ENCODE peak calls at places on chromosomes 1 and 21, in four cellular contexts. K is K562, X is GM12878, C is HL-60. F is an unnamed sample.

GRCh38 chr21:45308211-45309068 is 20.7 kb upstream of the POFUT2 start:
- DNase-seq in K (no peak), X (no peak), C (no peak), F (no peak)

GRCh38 chr1:92728687-92729086 is 56.2 kb downstream of the EVI5 start:
- DNase-seq in K (no peak), X (no peak), C (peak; percentile 83), F (no peak)

GRCh38 chr1:1157914-1158710 is 15.6 kb upstream of the TTLL10 start:
- DNase-seq in K (peak; percentile 84), X (no peak), C (peak; percentile 50), F (peak; percentile 91)

GRCh38 chr1:203410117-203410900 is 59.4 kb upstream of the FMOD start:
- DNase-seq in K (no peak), X (no peak), C (no peak), F (no peak)

GRCh38 chr1:180953291-180953747 is 40.6 kb downstream of the KIAA1614 start:
- DNase-seq in K (no peak), X (no peak), C (no peak), F (no peak)

GRCh38 chr21:16322423-16322822 is 592.6 kb downstream of the USP25 start:
- DNase-seq in K (no peak), X (no peak), C (no peak), F (no peak)

GRCh38 chr1:167428418-167428817 is 89.9 kb downstream of the CD247 start:
- DNase-seq in K (no peak), X (no peak), C (no peak), F (no peak)

GRCh38 chr1:113042336-113043143 is 30.5 kb upstream of the LRIG2 start:
- DNase-seq in K (peak; percentile 85), X (no peak), C (peak; percentile 12), F (peak; percentile 39)

GRCh38 chr1:151944859-151945575 is 35.7 kb upstream of the THEM4 start:
- DNase-seq in K (no peak), X (no peak), C (no peak), F (no peak)

GRCh38 chr1:99122039-99122438 is 117.4 kb upstream of the PLPPR5 start:
- DNase-seq in K (no peak), X (no peak), C (no peak), F (no peak)

GRCh38 chr1:111251570-111251969 is 24.1 kb downstream of the CHI3L2 start:
- DNase-seq in K (no peak), X (no peak), C (no peak), F (no peak)

GRCh38 chr21:17753736-17754135 is 65.4 kb downstream of the C21orf91 start:
- DNase-seq in K (no peak), X (no peak), C (no peak), F (no peak)

GRCh38 chr1:32242341-32242851 is 4.6 kb upstream of the FAM167B start:
- DNase-seq in K (peak; percentile 13), X (no peak), C (no peak), F (no peak)

GRCh38 chr1:165632152-165632469 is 1.1 kb downstream of the MGST3 start:
- DNase-seq in K (no peak), X (no peak), C (no peak), F (no peak)

GRCh38 chr1:116389013-116389412 is 16.0 kb downstream of the ATP1A1 start:
- DNase-seq in K (no peak), X (no peak), C (no peak), F (no peak)

GRCh38 chr1:53781654-53782053 is 42.7 kb upstream of the GLIS1 start:
- DNase-seq in K (no peak), X (no peak), C (no peak), F (no peak)

GRCh38 chr1:7595338-7595737 is 175.8 kb upstream of the VAMP3 start:
- DNase-seq in K (no peak), X (no peak), C (no peak), F (no peak)

GRCh38 chr21:43854773-43855633 is 10.0 kb upstream of the AGPAT3 start:
- DNase-seq in K (peak; percentile 88), X (peak; percentile 67), C (peak; percentile 83), F (peak; percentile 67)
- TF ChIP-seq SPI1 in K (no peak), X (peak; percentile 80), C (no peak), F (peak; percentile 84)

DNA sequence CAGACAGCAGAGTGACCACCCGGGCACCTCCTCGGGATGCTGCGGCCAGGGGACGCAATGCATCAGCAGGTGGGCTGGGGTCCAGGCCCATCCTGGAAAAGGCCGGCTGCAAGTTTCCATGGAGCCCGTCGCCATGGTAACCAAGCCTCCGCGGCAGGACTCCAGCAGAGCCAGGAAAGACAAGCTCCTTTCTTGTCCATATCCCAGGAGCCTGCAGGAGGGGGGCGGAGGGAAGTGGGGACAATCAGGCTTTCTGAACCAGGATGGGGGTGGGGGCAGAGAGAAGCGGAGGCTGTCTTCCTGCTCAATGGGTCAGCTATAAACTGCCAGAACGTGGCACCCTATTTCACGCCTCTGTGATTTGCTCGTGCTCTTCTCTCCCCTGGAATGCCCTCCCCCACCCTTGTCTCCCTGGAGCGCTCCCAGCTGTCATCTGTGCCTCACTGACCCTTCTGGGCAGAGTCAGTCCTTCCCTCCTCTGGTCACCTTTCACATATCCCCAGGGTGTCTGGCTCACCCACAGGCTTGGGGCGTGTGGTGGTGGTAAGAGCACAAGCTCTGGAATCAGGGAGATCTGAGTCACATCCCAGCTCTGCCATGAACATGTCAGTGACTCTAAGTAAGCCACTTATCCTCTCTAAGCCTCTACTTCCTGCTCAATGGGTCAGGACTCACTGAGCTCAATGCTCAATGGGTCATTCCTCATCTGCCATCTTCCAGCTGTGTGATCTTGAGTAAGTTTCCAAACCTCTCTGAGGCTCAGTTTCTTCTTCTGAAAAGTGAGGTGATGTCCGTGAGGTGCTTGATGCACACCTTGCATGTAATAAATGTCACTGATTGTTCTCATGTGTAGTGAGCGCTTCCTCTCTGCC is 58.9 kb upstream of the LAPTM5 start:
- DNase-seq in K (peak; percentile 37), X (no peak), C (no peak), F (no peak)
- TF ChIP-seq SPI1 in K (no peak), X (no peak), C (no peak), F (no peak)

GRCh38 chr1:51740652-51741051 is 123.8 kb downstream of the OSBPL9 start:
- DNase-seq in K (no peak), X (no peak), C (no peak), F (no peak)
- TF ChIP-seq SPI1 in K (no peak), X (peak; percentile 68), C (no peak), F (peak; percentile 85)

GRCh38 chr1:12690156-12690555 is 25.8 kb upstream of the AADACL3 start:
- DNase-seq in K (no peak), X (no peak), C (no peak), F (no peak)
- TF ChIP-seq SPI1 in K (no peak), X (no peak), C (no peak), F (no peak)

DNA sequence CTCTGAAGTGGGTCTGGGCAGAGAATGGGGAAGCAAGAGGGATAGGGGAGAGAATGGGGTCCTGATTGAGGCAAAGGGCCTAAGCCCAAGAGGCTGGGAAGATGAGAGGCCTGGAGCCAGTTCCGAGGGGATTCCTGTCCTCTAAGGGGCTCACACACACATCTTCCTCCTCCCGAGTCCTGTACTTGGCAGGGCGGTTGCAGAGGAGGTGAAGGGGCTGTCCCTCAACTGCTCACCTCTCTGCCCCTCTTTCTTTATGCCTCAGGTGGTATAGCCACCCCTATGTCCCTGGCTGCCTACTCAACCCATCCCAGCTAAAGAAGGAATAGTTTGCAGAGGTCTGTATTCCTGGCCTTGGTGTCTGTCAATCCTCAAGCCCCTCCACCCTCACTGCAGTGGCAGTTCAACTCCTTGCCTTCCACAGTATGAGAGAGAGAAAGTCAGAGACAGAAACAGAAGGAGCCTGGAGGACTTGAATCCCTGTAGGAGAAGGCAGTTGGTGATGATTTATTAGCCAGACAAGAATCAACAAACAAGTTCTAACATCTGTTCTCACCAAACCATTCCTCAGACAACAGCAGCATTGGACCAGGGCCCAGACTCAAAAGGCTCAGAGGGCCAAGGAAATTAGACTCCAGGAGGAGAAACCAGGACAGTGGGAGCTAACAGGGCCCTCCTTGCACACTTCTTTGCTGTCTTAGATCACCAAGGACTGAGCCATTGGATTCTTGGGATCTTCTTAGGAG is 10.7 kb downstream of the SH2D2A start:
- DNase-seq in K (no peak), X (no peak), C (no peak), F (no peak)
- TF ChIP-seq SPI1 in K (no peak), X (no peak), C (no peak), F (no peak)

GRCh38 chr1:200367841-200368534 is 41.8 kb downstream of the ZNF281 start:
- DNase-seq in K (no peak), X (no peak), C (no peak), F (no peak)

GRCh38 chr1:200365897-200366426 is 43.9 kb downstream of the ZNF281 start:
- DNase-seq in K (no peak), X (no peak), C (no peak), F (no peak)

GRCh38 chr1:200364831-200365230 is 45.0 kb downstream of the ZNF281 start:
- DNase-seq in K (no peak), X (no peak), C (no peak), F (no peak)

GRCh38 chr1:200368556-200368955 is 41.3 kb downstream of the ZNF281 start:
- DNase-seq in K (no peak), X (no peak), C (no peak), F (no peak)

GRCh38 chr1:200366577-200367253 is 43.1 kb downstream of the ZNF281 start:
- DNase-seq in K (no peak), X (no peak), C (peak; percentile 54), F (no peak)
- TF ChIP-seq SPI1 in K (no peak), X (no peak), C (peak; percentile 76), F (peak; percentile 9)

DNA sequence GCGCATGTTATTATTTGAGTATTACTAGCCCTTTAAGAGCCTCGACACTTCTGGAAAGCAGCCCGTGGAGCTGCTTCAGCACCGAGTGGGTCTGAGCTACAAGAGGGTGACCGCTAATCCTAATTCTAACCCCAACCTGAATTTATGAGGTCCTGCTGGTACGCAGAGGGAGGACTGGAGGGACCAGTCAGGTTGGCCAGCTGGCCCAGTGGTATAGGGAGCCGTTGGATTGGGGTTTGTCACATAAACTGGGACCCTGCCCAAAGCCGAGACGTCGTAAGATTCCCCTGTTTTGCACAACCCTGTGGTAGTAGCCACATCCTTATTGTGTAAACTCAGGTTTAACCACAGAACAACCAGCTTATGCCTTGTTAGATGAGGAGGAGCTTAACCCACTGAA is 60.8 kb upstream of the F3 start:
- DNase-seq in K (no peak), X (no peak), C (peak; percentile 99), F (no peak)
- TF ChIP-seq SPI1 in K (no peak), X (no peak), C (no peak), F (no peak)

GRCh38 chr1:29050141-29050540 is 73.6 kb downstream of the TMEM200B start:
- DNase-seq in K (no peak), X (no peak), C (no peak), F (no peak)
- TF ChIP-seq SPI1 in K (no peak), X (no peak), C (no peak), F (no peak)

DNA sequence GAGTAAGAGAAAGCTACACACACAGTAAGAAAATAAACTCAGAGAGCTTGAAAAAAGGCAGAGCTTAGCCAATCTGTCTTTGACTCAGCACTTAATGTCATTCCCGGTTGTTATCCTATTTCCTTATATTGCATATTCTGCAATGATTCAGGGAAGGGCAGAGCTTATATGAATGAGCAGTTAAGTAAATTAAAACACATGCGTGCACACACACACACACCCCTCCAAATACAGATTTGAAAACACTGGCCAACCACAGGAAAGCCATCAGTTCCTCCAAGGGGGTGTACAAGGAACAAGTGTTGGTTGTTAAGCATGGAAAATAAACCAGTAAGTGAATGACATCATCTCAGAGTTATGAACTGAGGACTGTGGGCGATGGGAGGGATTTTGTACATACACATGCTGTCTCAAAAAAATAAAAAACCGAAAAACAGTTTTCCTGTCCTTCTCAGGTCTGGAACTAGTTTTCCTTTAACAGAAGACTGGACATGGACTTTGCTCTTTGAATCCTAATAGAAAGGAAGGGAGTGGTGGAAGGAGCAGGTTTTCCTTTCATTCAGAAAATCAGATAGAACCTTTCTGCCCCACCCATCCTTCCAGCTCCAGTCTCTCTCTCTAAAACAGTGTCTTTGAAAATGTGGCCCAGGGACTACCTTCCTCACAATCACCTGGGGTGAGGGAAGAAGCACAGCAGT is 955 bp downstream of the IQGAP3 start:
- DNase-seq in K (no peak), X (no peak), C (no peak), F (no peak)
- TF ChIP-seq SPI1 in K (no peak), X (no peak), C (no peak), F (no peak)

GRCh38 chr1:212721388-212722247 is 22.0 kb upstream of the BATF3 start:
- DNase-seq in K (peak; percentile 24), X (no peak), C (no peak), F (no peak)
- TF ChIP-seq SPI1 in K (peak; percentile 58), X (no peak), C (no peak), F (no peak)